ENCODE peak calls at places on chromosomes 1 and 21, in five cellular contexts. One of them, this sample, is unnamed.

GRCh38 chr21:41709166-41709565 is 57.7 kb downstream of the RIPK4 start:
- DNase-seq in iris pigment epithelial cell: no peak
- DNase-seq in brain microvascular endothelial cell: no peak
- DNase-seq in progenitor cell of endocrine pancreas: no peak
- DNase-seq in HEK293T: no peak
- DNase-seq in this sample: no peak

GRCh38 chr1:225378880-225379279 is 49.0 kb downstream of the LBR start:
- DNase-seq in iris pigment epithelial cell: peak
- DNase-seq in brain microvascular endothelial cell: peak
- DNase-seq in progenitor cell of endocrine pancreas: no peak
- DNase-seq in HEK293T: peak
- DNase-seq in this sample: no peak

GRCh38 chr1:147539122-147539575 is 2.2 kb upstream of the BCL9 start:
- DNase-seq in iris pigment epithelial cell: peak
- DNase-seq in brain microvascular endothelial cell: peak
- DNase-seq in progenitor cell of endocrine pancreas: no peak
- DNase-seq in HEK293T: no peak
- DNase-seq in this sample: peak

GRCh38 chr1:154666051-154666793 is 58.2 kb upstream of the ADAR start:
- DNase-seq in iris pigment epithelial cell: no peak
- DNase-seq in brain microvascular endothelial cell: no peak
- DNase-seq in progenitor cell of endocrine pancreas: no peak
- DNase-seq in HEK293T: no peak
- DNase-seq in this sample: no peak

GRCh38 chr1:209150114-209150513 is 433.4 kb upstream of the CAMK1G start:
- DNase-seq in iris pigment epithelial cell: peak
- DNase-seq in brain microvascular endothelial cell: peak
- DNase-seq in progenitor cell of endocrine pancreas: peak
- DNase-seq in HEK293T: peak
- DNase-seq in this sample: peak

GRCh38 chr1:226736908-226737818 is 1.9 kb downstream of the ITPKB start:
- DNase-seq in iris pigment epithelial cell: peak
- DNase-seq in brain microvascular endothelial cell: peak
- DNase-seq in progenitor cell of endocrine pancreas: peak
- DNase-seq in HEK293T: no peak
- DNase-seq in this sample: peak

GRCh38 chr1:11054181-11054580 is 5.6 kb downstream of the SRM start:
- DNase-seq in iris pigment epithelial cell: no peak
- DNase-seq in brain microvascular endothelial cell: no peak
- DNase-seq in progenitor cell of endocrine pancreas: no peak
- DNase-seq in HEK293T: no peak
- DNase-seq in this sample: no peak

GRCh38 chr1:78340006-78340405 is 150.8 kb upstream of the PTGFR start:
- DNase-seq in iris pigment epithelial cell: peak
- DNase-seq in brain microvascular endothelial cell: peak
- DNase-seq in progenitor cell of endocrine pancreas: no peak
- DNase-seq in HEK293T: no peak
- DNase-seq in this sample: peak

GRCh38 chr1:215507119-215507518 is 60.0 kb upstream of the KCTD3 start:
- DNase-seq in iris pigment epithelial cell: peak
- DNase-seq in brain microvascular endothelial cell: no peak
- DNase-seq in progenitor cell of endocrine pancreas: no peak
- DNase-seq in HEK293T: no peak
- DNase-seq in this sample: no peak

GRCh38 chr1:57304591-57304990 is 119.3 kb downstream of the DAB1 start:
- DNase-seq in iris pigment epithelial cell: no peak
- DNase-seq in brain microvascular endothelial cell: no peak
- DNase-seq in progenitor cell of endocrine pancreas: no peak
- DNase-seq in HEK293T: no peak
- DNase-seq in this sample: no peak

GRCh38 chr1:226646026-226646869 is 92.8 kb downstream of the ITPKB start:
- DNase-seq in iris pigment epithelial cell: no peak
- DNase-seq in brain microvascular endothelial cell: no peak
- DNase-seq in progenitor cell of endocrine pancreas: no peak
- DNase-seq in HEK293T: no peak
- DNase-seq in this sample: no peak

GRCh38 chr1:245972476-245972875 is 534.6 kb downstream of the SMYD3 start:
- DNase-seq in iris pigment epithelial cell: no peak
- DNase-seq in brain microvascular endothelial cell: no peak
- DNase-seq in progenitor cell of endocrine pancreas: no peak
- DNase-seq in HEK293T: no peak
- DNase-seq in this sample: no peak

GRCh38 chr1:180542113-180542512 is 16.7 kb upstream of the OVAAL start:
- DNase-seq in iris pigment epithelial cell: no peak
- DNase-seq in brain microvascular endothelial cell: no peak
- DNase-seq in progenitor cell of endocrine pancreas: no peak
- DNase-seq in HEK293T: no peak
- DNase-seq in this sample: peak

GRCh38 chr1:77504986-77505385 is 177.5 kb downstream of the ZZZ3 start:
- DNase-seq in iris pigment epithelial cell: peak
- DNase-seq in brain microvascular endothelial cell: no peak
- DNase-seq in progenitor cell of endocrine pancreas: no peak
- DNase-seq in HEK293T: no peak
- DNase-seq in this sample: no peak

GRCh38 chr1:31981976-31982375 is 31.7 kb upstream of the KHDRBS1 start:
- DNase-seq in iris pigment epithelial cell: no peak
- DNase-seq in brain microvascular endothelial cell: no peak
- DNase-seq in progenitor cell of endocrine pancreas: no peak
- DNase-seq in HEK293T: no peak
- DNase-seq in this sample: no peak

GRCh38 chr1:33167650-33168447 is 14.0 kb downstream of the TRIM62 start:
- DNase-seq in iris pigment epithelial cell: peak
- DNase-seq in brain microvascular endothelial cell: no peak
- DNase-seq in progenitor cell of endocrine pancreas: no peak
- DNase-seq in HEK293T: no peak
- DNase-seq in this sample: no peak

GRCh38 chr1:11822091-11822490 is 16.1 kb downstream of the CLCN6 start:
- DNase-seq in iris pigment epithelial cell: peak
- DNase-seq in brain microvascular endothelial cell: peak
- DNase-seq in progenitor cell of endocrine pancreas: no peak
- DNase-seq in HEK293T: no peak
- DNase-seq in this sample: peak

GRCh38 chr1:156160744-156161181 is 7.4 kb downstream of the SEMA4A start:
- DNase-seq in iris pigment epithelial cell: peak
- DNase-seq in brain microvascular endothelial cell: peak
- DNase-seq in progenitor cell of endocrine pancreas: peak
- DNase-seq in HEK293T: peak
- DNase-seq in this sample: peak

GRCh38 chr1:178739285-178740045 is 14.4 kb downstream of the RALGPS2 start:
- DNase-seq in iris pigment epithelial cell: peak
- DNase-seq in brain microvascular endothelial cell: no peak
- DNase-seq in progenitor cell of endocrine pancreas: no peak
- DNase-seq in HEK293T: no peak
- DNase-seq in this sample: peak

GRCh38 chr1:112904071-112904830 is 51.7 kb downstream of the SLC16A1 start:
- DNase-seq in iris pigment epithelial cell: peak
- DNase-seq in brain microvascular endothelial cell: peak
- DNase-seq in progenitor cell of endocrine pancreas: no peak
- DNase-seq in HEK293T: no peak
- DNase-seq in this sample: peak

GRCh38 chr1:145983206-145983675 is 13.1 kb downstream of the TXNIP start:
- DNase-seq in iris pigment epithelial cell: no peak
- DNase-seq in brain microvascular endothelial cell: no peak
- DNase-seq in progenitor cell of endocrine pancreas: no peak
- DNase-seq in HEK293T: no peak
- DNase-seq in this sample: no peak

GRCh38 chr1:20327467-20327866 is 36.8 kb downstream of the VWA5B1 start:
- DNase-seq in iris pigment epithelial cell: no peak
- DNase-seq in brain microvascular endothelial cell: no peak
- DNase-seq in progenitor cell of endocrine pancreas: no peak
- DNase-seq in HEK293T: no peak
- DNase-seq in this sample: no peak

This sample was measured in adipocyte.